ENCODE peak calls at places on chromosomes 6 and 20, in eight cellular contexts. F, O, Q, H, E, J, M and B are unnamed samples.

GRCh38 chr6:146595981-146596731 is 2.6 kb upstream of the ADGB start:
- DNase-seq in F (no peak), O (no peak), Q (no peak), H (no peak), E (no peak), J (no peak), M (no peak), B (no peak)

GRCh38 chr6:40353967-40354452 is 233.2 kb downstream of the LRFN2 start:
- DNase-seq in F (no peak), O (no peak), Q (no peak), H (no peak), E (no peak), J (no peak), M (no peak), B (no peak)

GRCh38 chr6:9623228-9623832 is 791.5 kb downstream of the TFAP2A start:
- DNase-seq in F (no peak), O (no peak), Q (no peak), H (no peak), E (no peak), J (no peak), M (no peak), B (no peak)

GRCh38 chr6:42279144-42279781 is 61.6 kb upstream of the MRPS10 start:
- DNase-seq in F (peak; percentile 56), O (no peak), Q (no peak), H (peak; percentile 39), E (no peak), J (peak; percentile 7), M (no peak), B (no peak)

GRCh38 chr6:15504040-15504491 is 158.8 kb downstream of the DTNBP1 start:
- DNase-seq in F (no peak), O (no peak), Q (no peak), H (peak; percentile 42), E (peak; percentile 32), J (no peak), M (peak; percentile 21), B (no peak)

GRCh38 chr20:856361-856775 is 22.9 kb downstream of the FAM110A start:
- DNase-seq in F (peak; percentile 48), O (no peak), Q (no peak), H (no peak), E (no peak), J (no peak), M (no peak), B (no peak)

GRCh38 chr6:170279977-170280688 is 10.7 kb downstream of the DLL1 start:
- DNase-seq in F (peak; percentile 27), O (peak; percentile 60), Q (no peak), H (no peak), E (peak; percentile 31), J (peak; percentile 24), M (peak; percentile 62), B (no peak)

GRCh38 chr6:156250593-156250992 is 526.6 kb upstream of the ARID1B start:
- DNase-seq in F (no peak), O (no peak), Q (no peak), H (no peak), E (no peak), J (no peak), M (no peak), B (no peak)

GRCh38 chr20:219290-220115 is 7.6 kb upstream of the DEFB129 start:
- DNase-seq in F (peak; percentile 16), O (no peak), Q (no peak), H (no peak), E (no peak), J (no peak), M (peak; percentile 14), B (no peak)

GRCh38 chr6:136127856-136128255 is 122.3 kb downstream of the MTFR2 start:
- DNase-seq in F (no peak), O (no peak), Q (no peak), H (no peak), E (no peak), J (no peak), M (no peak), B (no peak)

GRCh38 chr6:43627008-43627825 is 1.8 kb downstream of the GTPBP2 start:
- DNase-seq in F (peak; percentile 98), O (no peak), Q (no peak), H (peak; percentile 92), E (peak; percentile 12), J (no peak), M (no peak), B (no peak)

GRCh38 chr20:17674722-17675518 is 7.1 kb downstream of the RRBP1 start:
- DNase-seq in F (peak; percentile 53), O (no peak), Q (no peak), H (no peak), E (no peak), J (no peak), M (no peak), B (no peak)

GRCh38 chr6:138944412-138944811 is 43.6 kb downstream of the REPS1 start:
- DNase-seq in F (peak; percentile 90), O (no peak), Q (no peak), H (no peak), E (no peak), J (no peak), M (no peak), B (no peak)

GRCh38 chr6:167528239-167528638 is 203.4 kb downstream of the TTLL2 start:
- DNase-seq in F (no peak), O (no peak), Q (no peak), H (no peak), E (no peak), J (no peak), M (no peak), B (no peak)

GRCh38 chr20:24736844-24737211 is 212.2 kb upstream of the CST7 start:
- DNase-seq in F (no peak), O (no peak), Q (no peak), H (no peak), E (no peak), J (no peak), M (no peak), B (no peak)

GRCh38 chr6:30443657-30444450 is 45.5 kb upstream of the HLA-E start:
- DNase-seq in F (peak; percentile 20), O (no peak), Q (no peak), H (no peak), E (no peak), J (no peak), M (peak; percentile 33), B (no peak)

GRCh38 chr6:35146453-35146852 is 5.3 kb upstream of the TCP11 start:
- DNase-seq in F (peak; percentile 32), O (no peak), Q (no peak), H (no peak), E (peak; percentile 65), J (no peak), M (peak; percentile 47), B (no peak)